ENCODE peak calls at places on chromosomes 3 and 15, in seven cellular contexts. One of them, this sample, is unnamed.

GRCh38 chr15:83287541-83288027 is 3.1 kb upstream of the BNC1 start:
- DNase-seq in ureter: no peak
- DNase-seq in A673: no peak
- DNase-seq in WTC11: no peak
- DNase-seq in GM19239: no peak
- DNase-seq in amniotic stem cell: peak
- DNase-seq in NCI-H2081: no peak
- DNase-seq in this sample: peak

GRCh38 chr3:70856414-70857162 is 544.1 kb upstream of the MDFIC2 start:
- DNase-seq in ureter: no peak
- DNase-seq in A673: no peak
- DNase-seq in WTC11: no peak
- DNase-seq in GM19239: no peak
- DNase-seq in amniotic stem cell: peak
- DNase-seq in NCI-H2081: no peak
- DNase-seq in this sample: no peak

GRCh38 chr15:90035095-90035834 is 34.1 kb downstream of the ZNF710 start:
- DNase-seq in ureter: no peak
- DNase-seq in A673: no peak
- DNase-seq in WTC11: no peak
- DNase-seq in GM19239: no peak
- DNase-seq in amniotic stem cell: no peak
- DNase-seq in NCI-H2081: peak
- DNase-seq in this sample: no peak

GRCh38 chr15:33468740-33469139 is 158.0 kb downstream of the RYR3 start:
- DNase-seq in ureter: no peak
- DNase-seq in A673: no peak
- DNase-seq in WTC11: no peak
- DNase-seq in GM19239: no peak
- DNase-seq in amniotic stem cell: no peak
- DNase-seq in NCI-H2081: no peak
- DNase-seq in this sample: no peak

GRCh38 chr3:60086811-60087210 is 1037.0 kb upstream of the CFAP20DC start:
- DNase-seq in ureter: no peak
- DNase-seq in A673: peak
- DNase-seq in WTC11: no peak
- DNase-seq in GM19239: no peak
- DNase-seq in amniotic stem cell: no peak
- DNase-seq in NCI-H2081: no peak
- DNase-seq in this sample: no peak

GRCh38 chr3:32591960-32592462 is 21.4 kb upstream of the DYNC1LI1 start:
- DNase-seq in ureter: no peak
- DNase-seq in A673: no peak
- DNase-seq in WTC11: no peak
- DNase-seq in GM19239: no peak
- DNase-seq in amniotic stem cell: no peak
- DNase-seq in NCI-H2081: no peak
- DNase-seq in this sample: no peak

GRCh38 chr15:91849749-91850161 is 3.8 kb upstream of the SLCO3A1 start:
- DNase-seq in ureter: no peak
- DNase-seq in A673: peak
- DNase-seq in WTC11: no peak
- DNase-seq in GM19239: no peak
- DNase-seq in amniotic stem cell: no peak
- DNase-seq in NCI-H2081: peak
- DNase-seq in this sample: peak

GRCh38 chr3:126308394-126309125 is 48.6 kb downstream of the KLF15 start:
- DNase-seq in ureter: no peak
- DNase-seq in A673: no peak
- DNase-seq in WTC11: peak
- DNase-seq in GM19239: no peak
- DNase-seq in amniotic stem cell: no peak
- DNase-seq in NCI-H2081: no peak
- DNase-seq in this sample: no peak

GRCh38 chr15:90478981-90479481 is 50.7 kb upstream of the CRTC3 start:
- DNase-seq in ureter: peak
- DNase-seq in A673: peak
- DNase-seq in WTC11: no peak
- DNase-seq in GM19239: no peak
- DNase-seq in amniotic stem cell: no peak
- DNase-seq in NCI-H2081: no peak
- DNase-seq in this sample: no peak

GRCh38 chr3:98185180-98185579 is 18.7 kb downstream of the OR5H15 start:
- DNase-seq in ureter: no peak
- DNase-seq in A673: no peak
- DNase-seq in WTC11: peak
- DNase-seq in GM19239: no peak
- DNase-seq in amniotic stem cell: no peak
- DNase-seq in NCI-H2081: no peak
- DNase-seq in this sample: no peak

GRCh38 chr3:168604767-168605166 is 509.0 kb upstream of the GOLIM4 start:
- DNase-seq in ureter: no peak
- DNase-seq in A673: no peak
- DNase-seq in WTC11: no peak
- DNase-seq in GM19239: no peak
- DNase-seq in amniotic stem cell: no peak
- DNase-seq in NCI-H2081: no peak
- DNase-seq in this sample: no peak

GRCh38 chr3:173814809-173815208 is 417.3 kb downstream of the NLGN1 start:
- DNase-seq in ureter: no peak
- DNase-seq in A673: no peak
- DNase-seq in WTC11: no peak
- DNase-seq in GM19239: no peak
- DNase-seq in amniotic stem cell: no peak
- DNase-seq in NCI-H2081: no peak
- DNase-seq in this sample: no peak

GRCh38 chr15:39621210-39621609 is 40.3 kb downstream of the THBS1 start:
- DNase-seq in ureter: no peak
- DNase-seq in A673: no peak
- DNase-seq in WTC11: no peak
- DNase-seq in GM19239: no peak
- DNase-seq in amniotic stem cell: no peak
- DNase-seq in NCI-H2081: peak
- DNase-seq in this sample: no peak

GRCh38 chr3:111509308-111509707 is 32.7 kb upstream of the CD96 start:
- DNase-seq in ureter: no peak
- DNase-seq in A673: no peak
- DNase-seq in WTC11: no peak
- DNase-seq in GM19239: no peak
- DNase-seq in amniotic stem cell: no peak
- DNase-seq in NCI-H2081: peak
- DNase-seq in this sample: no peak

GRCh38 chr3:195546130-195546560 is 3.0 kb upstream of the PPP1R2 start:
- DNase-seq in ureter: peak
- DNase-seq in A673: peak
- DNase-seq in WTC11: no peak
- DNase-seq in GM19239: no peak
- DNase-seq in amniotic stem cell: peak
- DNase-seq in NCI-H2081: no peak
- DNase-seq in this sample: peak

This sample was measured in SJSA1.